ENCODE peak calls at places on chromosomes 6 and 20, in ten cellular contexts. I is stimulated activated CD4-positive, alpha-beta T cell treated with anti-CD3 and anti-CD28 coated beads, Interleukin-1b, Interleukin-23, amount 100 ng/mL, for 24 hours; M is naive thymus-derived CD4-positive, alpha-beta T cell; F is T-helper 22 cell; L is SW 1271; J is stimulated activated CD8-positive, alpha-beta memory T cell treated with anti-CD3 and anti-CD28 coated beads, Interleukin-15, amount 100 ng/mL, for 48 hours; N is HL-60; G is T-helper 9 cell; B is HTR-8/SVneo; R is EL. H is an unnamed sample.

GRCh38 chr6:35687658-35688604 is 784 bp downstream of the FKBP5 start:
- DNase-seq in I (peak), M (peak), F (peak), L (no peak), J (peak), N (no peak), G (peak), B (no peak), R (peak), H (peak)

GRCh38 chr20:37411408-37412306 is 65.7 kb downstream of the SRC start:
- DNase-seq in I (no peak), M (no peak), F (no peak), L (no peak), J (no peak), N (peak), G (no peak), B (no peak), R (no peak), H (no peak)

GRCh38 chr6:72580281-72580940 is 41.5 kb upstream of the KCNQ5 start:
- DNase-seq in I (no peak), M (no peak), F (no peak), L (peak), J (no peak), N (peak), G (no peak), B (peak), R (peak), H (no peak)

GRCh38 chr6:29850011-29850553 is 22.5 kb downstream of the HLA-G start:
- DNase-seq in I (no peak), M (no peak), F (no peak), L (no peak), J (no peak), N (no peak), G (peak), B (no peak), R (no peak), H (peak)

GRCh38 chr6:37689356-37689755 is 8.3 kb downstream of the MDGA1 start:
- DNase-seq in I (no peak), M (no peak), F (no peak), L (no peak), J (no peak), N (no peak), G (no peak), B (no peak), R (no peak), H (no peak)

GRCh38 chr6:157864185-157864761 is 41.2 kb downstream of the SNX9 start:
- DNase-seq in I (no peak), M (no peak), F (no peak), L (no peak), J (no peak), N (no peak), G (no peak), B (no peak), R (no peak), H (no peak)

GRCh38 chr6:3797231-3798200 is 46.0 kb upstream of the PXDC1 start:
- DNase-seq in I (no peak), M (no peak), F (no peak), L (peak), J (no peak), N (no peak), G (no peak), B (peak), R (peak), H (no peak)

GRCh38 chr20:35490736-35491181 is 35.4 kb downstream of the CEP250 start:
- DNase-seq in I (peak), M (peak), F (peak), L (no peak), J (peak), N (peak), G (peak), B (no peak), R (no peak), H (peak)

GRCh38 chr6:129642322-129642721 is 67.7 kb downstream of the ARHGAP18 start:
- DNase-seq in I (no peak), M (no peak), F (no peak), L (no peak), J (no peak), N (no peak), G (no peak), B (no peak), R (no peak), H (no peak)

GRCh38 chr6:51472745-51473483 is 614.5 kb downstream of the PKHD1 start:
- DNase-seq in I (no peak), M (no peak), F (no peak), L (no peak), J (no peak), N (no peak), G (no peak), B (no peak), R (no peak), H (no peak)

GRCh38 chr20:51529758-51530157 is 12.8 kb downstream of the NFATC2 start:
- DNase-seq in I (peak), M (no peak), F (peak), L (no peak), J (peak), N (no peak), G (peak), B (no peak), R (peak), H (no peak)

GRCh38 chr6:2948228-2949025 is 22.9 kb downstream of the SERPINB6 start:
- DNase-seq in I (no peak), M (no peak), F (no peak), L (no peak), J (no peak), N (no peak), G (no peak), B (no peak), R (no peak), H (no peak)

GRCh38 chr6:7542065-7542877 is 800 bp downstream of the DSP start:
- DNase-seq in I (no peak), M (peak), F (no peak), L (no peak), J (no peak), N (no peak), G (no peak), B (peak), R (peak), H (no peak)

GRCh38 chr6:166512567-166512966 is 73.9 kb downstream of the RAMACL start:
- DNase-seq in I (no peak), M (peak), F (no peak), L (no peak), J (peak), N (no peak), G (peak), B (no peak), R (no peak), H (no peak)

GRCh38 chr6:128518531-128519131 is 1.8 kb downstream of the PTPRK start:
- DNase-seq in I (no peak), M (no peak), F (no peak), L (no peak), J (no peak), N (no peak), G (no peak), B (no peak), R (no peak), H (no peak)

GRCh38 chr6:14272111-14273085 is 154.8 kb downstream of the CD83 start:
- DNase-seq in I (no peak), M (no peak), F (no peak), L (no peak), J (no peak), N (peak), G (no peak), B (no peak), R (peak), H (no peak)

GRCh38 chr6:111804627-111805235 is 68.5 kb downstream of the FYN start:
- DNase-seq in I (no peak), M (peak), F (peak), L (no peak), J (peak), N (no peak), G (peak), B (no peak), R (peak), H (peak)